ENCODE peak calls at places on chromosomes 16 and 17, in four cellular contexts. A is heart left ventricle; F is CD8-positive, alpha-beta T cell; H is AG10803. B is an unnamed sample.

GRCh38 chr16:52785653-52786052 is 238.7 kb upstream of the TOX3 start:
- DNase-seq in F (no peak), H (no peak), A (no peak), B (no peak)

GRCh38 chr17:80101946-80102706 is 745 bp downstream of the GAA start:
- DNase-seq in F (no peak), H (no peak), A (no peak), B (peak; percentile 20)

GRCh38 chr17:32563583-32563982 is 76.8 kb downstream of the CDK5R1 start:
- DNase-seq in F (no peak), A (no peak), H (no peak), B (no peak)

GRCh38 chr17:75006653-75007052 is 5.8 kb upstream of the MRPL58 start:
- DNase-seq in F (no peak), A (no peak), H (no peak), B (no peak)

GRCh38 chr16:85840395-85840794 is 40.9 kb downstream of the COX4I1 start:
- DNase-seq in A (no peak), F (no peak), H (no peak), B (no peak)

GRCh38 chr17:17204635-17205231 is 1.4 kb downstream of the PLD6 start:
- DNase-seq in A (no peak), F (no peak), H (no peak), B (no peak)

GRCh38 chr17:74737299-74738050 is 419 bp downstream of the RAB37 start:
- DNase-seq in A (peak; percentile 40), F (peak; percentile 64), H (no peak), B (peak; percentile 56)

GRCh38 chr17:36728030-36728991 is 126.9 kb downstream of the MRM1 start:
- DNase-seq in F (no peak), A (no peak), H (no peak), B (no peak)

GRCh38 chr17:44556854-44557606 is at the start of gene FZD2:
- DNase-seq in H (peak; percentile 99), A (peak; percentile 92), F (peak; percentile 52), B (peak; percentile 86)

GRCh38 chr17:10737168-10737622 is 7.4 kb upstream of the TMEM220 start:
- DNase-seq in A (peak; percentile 48), H (peak; percentile 58), F (no peak), B (peak; percentile 40)

GRCh38 chr16:86631441-86631840 is 53.1 kb downstream of the FOXL1 start:
- DNase-seq in F (no peak), H (no peak), A (no peak), B (no peak)

GRCh38 chr17:61903251-61903650 is 24.5 kb downstream of the INTS2 start:
- DNase-seq in H (no peak), A (no peak), F (no peak), B (no peak)

GRCh38 chr17:80359422-80360110 is 55.4 kb upstream of the ENDOV start:
- DNase-seq in H (no peak), F (no peak), A (no peak), B (no peak)

GRCh38 chr16:31335431-31335830 is 19.5 kb upstream of the ITGAX start:
- DNase-seq in H (no peak), A (no peak), F (no peak), B (no peak)

GRCh38 chr16:23500212-23500865 is 10.0 kb downstream of the GGA2 start:
- DNase-seq in H (no peak), F (no peak), A (no peak), B (no peak)

GRCh38 chr16:81899601-81900000 is 111.7 kb downstream of the SDR42E1 start:
- DNase-seq in H (no peak), A (no peak), F (no peak), B (no peak)

GRCh38 chr17:26809033-26809432 is 484.9 kb upstream of the WSB1 start:
- DNase-seq in A (no peak), H (peak; percentile 23), F (no peak), B (peak; percentile 10)

GRCh38 chr17:7260601-7261376 is 1.5 kb downstream of the CLDN7 start:
- DNase-seq in H (no peak), A (peak; percentile 43), F (peak; percentile 40), B (peak; percentile 50)

GRCh38 chr17:17176341-17176740 is 29.8 kb downstream of the PLD6 start:
- DNase-seq in A (no peak), H (no peak), F (no peak), B (no peak)

GRCh38 chr17:61744804-61745203 is 118.5 kb downstream of the BRIP1 start:
- DNase-seq in A (no peak), H (no peak), F (no peak), B (no peak)

GRCh38 chr17:81895400-81895799 is 3.9 kb downstream of the ANAPC11 start:
- DNase-seq in H (no peak), F (no peak), A (no peak), B (no peak)

GRCh38 chr16:27867122-27868110 is 196.1 kb downstream of the GSG1L start:
- DNase-seq in F (peak; percentile 53), A (peak; percentile 50), H (peak; percentile 47), B (peak; percentile 83)

DNA sequence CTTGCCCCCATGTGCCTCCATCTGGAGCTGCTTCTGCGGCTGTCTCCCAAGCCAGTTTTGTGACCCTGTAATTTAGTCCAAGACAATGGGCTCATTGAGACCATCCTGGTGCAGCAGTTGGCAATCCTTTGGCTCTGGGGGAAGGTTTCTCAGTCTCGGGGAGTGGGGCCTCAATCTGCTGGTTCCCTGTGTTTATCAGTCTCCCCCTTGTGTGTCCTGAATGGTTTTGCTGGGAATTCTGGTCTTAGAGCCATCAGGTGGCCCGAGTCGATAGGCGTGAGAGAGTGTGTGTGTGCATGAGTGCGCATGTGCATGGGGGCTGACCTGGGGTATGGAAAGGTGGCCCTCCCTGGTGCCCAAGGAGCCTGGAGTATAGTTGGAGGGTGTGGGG is 234.8 kb downstream of the SEC14L1 start:
- DNase-seq in A (no peak), F (no peak), H (no peak), B (no peak)
- H3K4me3 ChIP-seq in A (no peak overlapping the region), F (peak overlapping the region; percentile 99), H (peak overlapping the region; percentile 88), B (no peak overlapping the region)

GRCh38 chr17:2395258-2396170 is 5.3 kb downstream of the MNT start:
- DNase-seq in F (no peak), A (peak; percentile 62), H (peak; percentile 57), B (peak; percentile 31)
- TF ChIP-seq CTCF in F (no peak), A (no peak), H (peak; percentile 28), B (no peak)

DNA sequence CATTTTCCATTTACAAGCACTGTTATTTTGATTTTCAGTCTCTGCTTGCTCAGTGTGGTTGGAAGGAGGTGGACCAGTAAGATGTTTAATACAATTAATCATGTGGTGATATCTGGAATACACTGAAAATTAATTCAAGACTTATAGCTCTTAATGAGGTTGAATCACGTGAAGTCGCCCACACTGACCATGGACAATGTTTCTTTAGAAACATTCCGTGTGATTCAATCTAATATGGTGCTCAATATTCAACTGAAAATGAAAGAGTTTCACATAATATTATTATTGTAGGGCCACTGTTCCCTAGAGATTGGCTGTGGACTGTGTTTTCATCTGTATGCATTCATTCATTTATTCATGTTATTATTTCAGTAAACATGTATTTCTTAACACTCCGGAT is 45.2 kb upstream of the MAF start:
- DNase-seq in A (no peak), F (no peak), H (no peak), B (no peak)
- H3K4me3 ChIP-seq in A (no peak overlapping the region), F (no peak overlapping the region), H (no peak overlapping the region), B (no peak overlapping the region)

GRCh38 chr17:49575524-49576120 is at the start of gene NXPH3:
- DNase-seq in A (peak; percentile 77), H (peak; percentile 49), F (peak; percentile 43), B (peak; percentile 67)
- TF ChIP-seq CTCF in A (peak; percentile 60), H (no peak), F (peak; percentile 39), B (peak; percentile 53)

DNA sequence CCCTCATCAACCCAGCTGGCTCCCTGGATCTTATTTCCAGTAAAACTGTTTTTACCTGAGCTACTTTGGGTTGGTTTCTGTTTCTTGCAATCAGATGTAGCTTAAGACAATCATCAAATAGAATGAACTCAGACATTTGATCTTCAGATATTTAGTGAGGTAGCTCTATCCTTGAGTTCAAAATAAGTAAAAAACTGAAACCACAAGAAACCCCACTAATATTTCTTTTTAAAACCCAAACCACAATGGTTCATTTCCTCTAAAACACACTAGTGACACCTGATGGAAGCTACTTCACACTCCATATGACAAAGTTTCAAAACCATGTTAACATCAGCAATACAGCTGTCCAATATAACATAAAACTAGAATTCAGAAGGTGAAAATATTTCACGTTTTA is 37.8 kb downstream of the CACNG1 start:
- DNase-seq in H (no peak), F (no peak), A (no peak), B (peak; percentile 64)
- H3K4me3 ChIP-seq in H (no peak overlapping the region), F (no peak overlapping the region), A (no peak overlapping the region), B (no peak overlapping the region)

GRCh38 chr16:20004931-20005330 is 68.8 kb downstream of the GPR139 start:
- DNase-seq in H (no peak), F (no peak), A (no peak), B (no peak)
- TF ChIP-seq CTCF in H (no peak), F (no peak), A (no peak), B (no peak)

GRCh38 chr16:59410451-59410850 is 676.3 kb upstream of the GOT2 start:
- DNase-seq in A (no peak), H (no peak), F (no peak), B (no peak)
- H3K4me3 ChIP-seq in A (no peak overlapping the region), H (no peak overlapping the region), F (no peak overlapping the region), B (no peak overlapping the region)

GRCh38 chr17:28551421-28552186 is 820 bp downstream of the UNC119 start:
- DNase-seq in H (peak; percentile 14), A (no peak), F (no peak), B (no peak)

GRCh38 chr17:28553000-28553505 is 629 bp upstream of the UNC119 start:
- DNase-seq in H (no peak), F (no peak), A (no peak), B (no peak)

GRCh38 chr17:28552201-28552999 is at the start of gene UNC119:
- DNase-seq in F (peak; percentile 76), A (peak; percentile 88), H (peak; percentile 61), B (peak; percentile 84)

GRCh38 chr17:28554565-28554964 is 2.1 kb upstream of the UNC119 start:
- DNase-seq in A (no peak), H (no peak), F (no peak), B (no peak)

DNA sequence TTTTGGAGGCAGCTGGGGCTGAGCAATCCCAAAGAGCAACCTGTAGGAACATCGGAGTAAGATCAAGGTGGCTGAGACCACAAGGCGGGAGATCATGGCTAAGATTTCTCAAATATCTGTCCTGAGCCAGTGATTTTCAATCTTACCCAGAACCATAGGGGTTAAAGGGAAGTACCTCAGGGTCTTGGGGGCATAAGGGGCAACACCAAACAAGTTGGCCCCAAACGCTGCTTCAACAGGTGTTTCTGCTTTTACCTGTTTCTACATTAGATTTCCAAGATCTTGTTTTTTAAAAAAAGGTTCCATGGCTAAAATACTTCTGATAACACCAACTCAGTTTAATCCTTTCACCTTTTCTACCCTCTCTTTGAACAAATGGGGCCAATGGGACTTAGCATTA is 2.6 kb upstream of the UNC119 start:
- DNase-seq in A (no peak), H (no peak), F (no peak), B (no peak)
- TF ChIP-seq CTCF in A (no peak), H (no peak), F (no peak), B (no peak)